ENCODE peak calls at places on chromosome 10, in ten cellular contexts. U, I, T, M, B, K, O, V, J and X are unnamed samples.

GRCh38 chr10:35334297-35334696 is 2.0 kb upstream of the CCNY start:
- DNase-seq in U (no peak), I (no peak), T (no peak), M (no peak), B (no peak), K (no peak), O (no peak), V (no peak), J (no peak), X (no peak)

GRCh38 chr10:58956926-58957325 is 219.5 kb upstream of the PHYHIPL start:
- DNase-seq in U (no peak), I (no peak), T (no peak), M (no peak), B (no peak), K (no peak), O (no peak), V (no peak), J (no peak), X (peak)

GRCh38 chr10:120824864-120825263 is 26.3 kb upstream of the WDR11 start:
- DNase-seq in U (no peak), I (peak), T (no peak), M (no peak), B (no peak), K (no peak), O (peak), V (peak), J (no peak), X (peak)

GRCh38 chr10:102602272-102603045 is 41.8 kb upstream of the TRIM8 start:
- DNase-seq in U (no peak), I (no peak), T (no peak), M (no peak), B (peak), K (no peak), O (no peak), V (no peak), J (no peak), X (peak)

GRCh38 chr10:122402548-122403131 is 28.1 kb downstream of the PLEKHA1 start:
- DNase-seq in U (no peak), I (no peak), T (no peak), M (no peak), B (no peak), K (no peak), O (no peak), V (no peak), J (no peak), X (no peak)

GRCh38 chr10:21929070-21929469 is 74.5 kb downstream of the DNAJC1 start:
- DNase-seq in U (no peak), I (no peak), T (no peak), M (no peak), B (no peak), K (no peak), O (no peak), V (no peak), J (no peak), X (no peak)

GRCh38 chr10:29784175-29784773 is 149.5 kb upstream of the SVIL start:
- DNase-seq in U (peak), I (peak), T (no peak), M (peak), B (peak), K (peak), O (peak), V (no peak), J (peak), X (peak)

GRCh38 chr10:119749455-119749854 is 23.6 kb downstream of the INPP5F start:
- DNase-seq in U (no peak), I (no peak), T (no peak), M (no peak), B (no peak), K (no peak), O (no peak), V (no peak), J (no peak), X (no peak)

GRCh38 chr10:19920075-19920726 is 104.0 kb downstream of the PLXDC2 start:
- DNase-seq in U (no peak), I (no peak), T (no peak), M (no peak), B (no peak), K (no peak), O (no peak), V (no peak), J (no peak), X (no peak)

GRCh38 chr10:24886281-24886680 is 66.1 kb downstream of the PRTFDC1 start:
- DNase-seq in U (no peak), I (no peak), T (no peak), M (no peak), B (no peak), K (no peak), O (no peak), V (no peak), J (no peak), X (no peak)

GRCh38 chr10:35355971-35356724 is 19.8 kb downstream of the CCNY start:
- DNase-seq in U (no peak), I (no peak), T (no peak), M (no peak), B (no peak), K (no peak), O (no peak), V (no peak), J (no peak), X (peak)

GRCh38 chr10:90112681-90113080 is 411.3 kb downstream of the KIF20B start:
- DNase-seq in U (peak), I (no peak), T (no peak), M (no peak), B (no peak), K (peak), O (no peak), V (no peak), J (no peak), X (peak)

GRCh38 chr10:86727459-86727858 is 29.0 kb upstream of the BMPR1A start:
- DNase-seq in U (no peak), I (no peak), T (no peak), M (no peak), B (no peak), K (no peak), O (no peak), V (no peak), J (no peak), X (no peak)

GRCh38 chr10:124387078-124387874 is 31.4 kb downstream of the OAT start:
- DNase-seq in U (no peak), I (no peak), T (no peak), M (no peak), B (no peak), K (no peak), O (peak), V (peak), J (no peak), X (no peak)

GRCh38 chr10:28668363-28669226 is 8.7 kb upstream of the BAMBI start:
- DNase-seq in U (no peak), I (peak), T (peak), M (no peak), B (peak), K (peak), O (peak), V (no peak), J (no peak), X (no peak)

GRCh38 chr10:130300608-130301025 is 164.4 kb downstream of the GLRX3 start:
- DNase-seq in U (peak), I (peak), T (peak), M (no peak), B (no peak), K (no peak), O (no peak), V (no peak), J (no peak), X (peak)

GRCh38 chr10:77448226-77448625 is 189.4 kb downstream of the KCNMA1 start:
- DNase-seq in U (no peak), I (no peak), T (no peak), M (no peak), B (no peak), K (no peak), O (no peak), V (no peak), J (no peak), X (no peak)

GRCh38 chr10:71831646-71832552 is 19.2 kb downstream of the PSAP start:
- DNase-seq in U (peak), I (no peak), T (no peak), M (no peak), B (no peak), K (peak), O (no peak), V (no peak), J (no peak), X (peak)

GRCh38 chr10:71694567-71694968 is 25.0 kb downstream of the C10orf105 start:
- DNase-seq in U (no peak), I (peak), T (peak), M (no peak), B (no peak), K (no peak), O (no peak), V (peak), J (no peak), X (no peak)

GRCh38 chr10:20870839-20871238 is 26.3 kb downstream of the NEBL start:
- DNase-seq in U (peak), I (no peak), T (no peak), M (no peak), B (no peak), K (no peak), O (no peak), V (no peak), J (no peak), X (peak)

GRCh38 chr10:21526952-21527633 is 1.6 kb upstream of the SKIDA1 start:
- DNase-seq in U (peak), I (peak), T (peak), M (no peak), B (peak), K (peak), O (no peak), V (no peak), J (no peak), X (peak)

GRCh38 chr10:30384791-30385201 is 35.7 kb upstream of the MTPAP start:
- DNase-seq in U (peak), I (no peak), T (no peak), M (no peak), B (no peak), K (peak), O (peak), V (peak), J (no peak), X (peak)

GRCh38 chr10:123287594-123288247 is 133.5 kb downstream of the BUB3 start:
- DNase-seq in U (no peak), I (no peak), T (no peak), M (no peak), B (no peak), K (peak), O (peak), V (no peak), J (no peak), X (peak)

GRCh38 chr10:87842776-87843497 is 20.4 kb downstream of the KLLN start:
- DNase-seq in U (peak), I (no peak), T (no peak), M (no peak), B (no peak), K (peak), O (no peak), V (no peak), J (peak), X (peak)

DNA sequence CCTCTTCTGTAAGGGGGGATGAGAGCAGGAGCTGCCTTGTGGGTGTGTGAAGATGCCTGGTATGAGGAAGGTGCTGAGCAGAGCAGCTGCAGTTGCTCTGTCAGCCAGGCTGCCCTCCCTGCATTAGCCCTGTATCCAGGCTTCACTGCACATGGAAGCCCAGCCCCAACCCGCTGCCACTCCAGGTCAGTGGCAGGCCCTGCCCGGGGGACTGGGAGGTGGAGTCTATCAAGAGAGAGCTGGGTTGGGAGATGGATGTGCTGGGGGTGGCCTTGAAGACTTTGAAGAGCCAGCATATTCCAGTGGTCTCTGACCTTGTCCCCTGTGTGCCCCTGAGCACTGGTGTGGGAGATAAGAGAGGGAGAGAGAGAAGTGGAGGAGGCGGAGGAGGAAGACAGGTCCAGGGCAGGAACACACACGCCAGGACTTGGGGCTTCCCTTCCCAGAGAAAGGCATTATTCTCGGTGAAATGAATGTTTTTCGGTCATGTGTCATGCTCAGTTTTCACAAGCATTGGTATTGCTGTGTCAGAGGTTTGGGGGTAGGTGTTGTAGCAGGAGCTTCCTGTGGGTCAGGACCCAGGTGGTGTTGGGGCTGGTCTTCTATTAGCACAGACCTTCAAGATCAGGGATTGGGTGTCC is 2.6 kb downstream of the PPIF start:
- DNase-seq in U (no peak), I (no peak), T (no peak), M (peak), B (no peak), K (no peak), O (no peak), V (no peak), J (no peak), X (no peak)
- H3K4me3 ChIP-seq in U (no peak), I (peak), T (no peak), M (no peak), B (no peak), K (no peak), O (no peak), V (no peak), J (no peak), X (no peak)

DNA sequence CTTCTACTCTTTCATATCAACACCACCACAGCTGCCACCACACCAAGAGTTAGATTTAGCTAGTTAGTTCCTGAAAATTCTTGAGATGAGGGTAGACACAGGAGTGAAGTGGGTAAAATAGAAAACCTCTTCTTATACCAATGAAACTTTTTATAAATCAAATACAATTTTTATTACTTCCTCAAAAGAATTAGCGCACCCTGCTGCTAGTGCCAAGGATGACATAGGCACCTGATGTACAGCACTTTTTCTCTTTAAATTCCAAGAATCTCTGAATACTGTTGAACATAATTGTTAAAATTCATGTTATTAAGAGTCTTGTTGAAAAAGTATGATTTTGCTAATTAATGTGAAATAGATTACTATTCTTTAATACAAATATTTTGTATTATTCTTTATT is 11.4 kb downstream of the ZWINT start:
- DNase-seq in U (no peak), I (no peak), T (no peak), M (no peak), B (no peak), K (no peak), O (no peak), V (peak), J (no peak), X (no peak)
- TF ChIP-seq CTCF in U (no peak), I (no peak), T (no peak), M (no peak), B (no peak), K (peak), O (no peak), V (peak), J (peak), X (no peak)

DNA sequence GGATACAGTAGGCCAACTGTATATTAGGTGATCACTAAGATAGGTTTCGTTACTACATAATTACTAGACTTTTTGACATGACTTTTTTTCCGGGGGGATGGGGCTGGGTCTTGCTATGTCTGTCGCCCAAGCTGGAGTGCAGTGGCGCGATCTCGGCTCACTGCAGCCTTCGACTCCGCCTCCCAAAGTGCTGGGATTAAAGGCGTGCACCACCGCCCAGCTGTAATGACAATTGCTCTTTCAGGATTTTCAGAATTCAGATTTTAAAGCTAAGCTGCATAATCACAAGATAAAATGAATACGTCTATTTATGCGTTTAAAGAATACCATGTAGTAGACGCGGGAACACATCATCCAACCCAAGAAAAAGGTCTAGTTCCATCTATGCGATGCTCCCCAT is 982 bp downstream of the IDI1 start:
- DNase-seq in U (no peak), I (no peak), T (no peak), M (no peak), B (no peak), K (no peak), O (no peak), V (peak), J (no peak), X (no peak)
- H3K4me3 ChIP-seq in U (peak), I (peak), T (peak), M (peak), B (peak), K (peak), O (peak), V (peak), J (peak), X (peak)

GRCh38 chr10:13518076-13518692 is 10.6 kb downstream of the BEND7 start:
- DNase-seq in U (no peak), I (no peak), T (no peak), M (no peak), B (no peak), K (peak), O (no peak), V (no peak), J (no peak), X (no peak)
- TF ChIP-seq CTCF in U (peak), I (no peak), T (no peak), M (no peak), B (no peak), K (peak), O (peak), V (no peak), J (peak), X (no peak)

DNA sequence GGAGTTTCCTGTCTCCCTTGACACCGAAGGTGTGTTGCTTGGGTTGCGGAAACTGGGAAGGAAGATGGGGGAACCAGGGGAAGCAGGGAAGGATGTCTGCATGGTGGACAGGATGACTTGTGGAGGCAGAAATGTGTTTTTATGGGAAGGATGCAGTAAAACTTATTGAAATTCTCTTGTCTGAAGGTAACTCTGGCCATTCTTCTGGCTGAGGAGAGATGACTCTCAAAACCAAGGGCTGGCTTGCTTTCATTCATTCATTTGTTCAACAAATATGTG is 1.5 kb downstream of the UBTD1 start:
- DNase-seq in U (no peak), I (no peak), T (no peak), M (no peak), B (no peak), K (no peak), O (no peak), V (no peak), J (no peak), X (no peak)
- H3K4me3 ChIP-seq in U (peak), I (peak), T (peak), M (peak), B (peak), K (peak), O (peak), V (no peak), J (peak), X (peak)

GRCh38 chr10:98309366-98310355 is 41.7 kb upstream of the LOXL4 start:
- DNase-seq in U (peak), I (peak), T (peak), M (peak), B (peak), K (peak), O (peak), V (peak), J (peak), X (peak)
- TF ChIP-seq CTCF in U (peak), I (peak), T (peak), M (peak), B (peak), K (peak), O (peak), V (peak), J (peak), X (peak)

GRCh38 chr10:112953760-112954159 is 3.7 kb downstream of the TCF7L2 start:
- DNase-seq in U (peak), I (no peak), T (no peak), M (no peak), B (no peak), K (peak), O (no peak), V (no peak), J (no peak), X (peak)

GRCh38 chr10:112954974-112955735 is 5.1 kb downstream of the TCF7L2 start:
- DNase-seq in U (no peak), I (no peak), T (no peak), M (no peak), B (no peak), K (no peak), O (no peak), V (no peak), J (no peak), X (no peak)

GRCh38 chr10:112957589-112958202 is 7.6 kb downstream of the TCF7L2 start:
- DNase-seq in U (no peak), I (no peak), T (no peak), M (no peak), B (no peak), K (no peak), O (no peak), V (no peak), J (no peak), X (peak)

GRCh38 chr10:112956631-112957350 is 6.7 kb downstream of the TCF7L2 start:
- DNase-seq in U (no peak), I (no peak), T (no peak), M (no peak), B (no peak), K (no peak), O (no peak), V (no peak), J (no peak), X (no peak)

DNA sequence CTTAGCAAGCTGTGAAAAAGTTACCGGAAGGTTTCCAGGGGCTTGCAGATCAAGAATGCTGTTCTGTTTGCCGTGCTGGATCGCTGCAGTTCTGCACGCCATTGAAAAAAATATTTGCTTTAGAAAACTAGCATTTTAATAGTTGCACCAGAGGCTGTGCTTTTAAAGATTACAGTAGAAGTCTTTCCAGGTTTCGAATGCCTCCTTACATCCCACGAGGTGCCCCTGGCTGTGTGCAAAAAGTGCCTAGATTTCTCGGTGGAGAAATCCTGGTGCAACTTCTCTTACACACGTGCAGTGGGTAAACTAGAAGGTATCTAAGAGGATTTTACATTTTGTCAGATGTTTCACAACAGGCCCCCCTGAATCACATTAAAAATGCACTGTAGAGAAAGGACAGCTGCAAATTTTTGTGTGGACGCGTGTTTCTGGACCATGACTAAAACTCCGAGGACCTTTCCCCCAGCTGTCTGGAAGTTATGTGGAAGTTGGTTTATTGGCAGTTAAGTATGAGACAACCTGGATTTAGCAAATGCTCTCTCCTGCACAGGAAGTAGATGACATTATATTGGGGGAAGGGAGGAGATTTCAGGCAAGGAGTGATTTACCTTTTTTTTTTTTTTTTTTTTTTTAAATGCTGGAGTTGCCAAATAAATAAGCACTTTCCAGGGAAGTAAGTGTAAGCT is 5.8 kb downstream of the TCF7L2 start:
- DNase-seq in U (peak), I (no peak), T (no peak), M (no peak), B (peak), K (peak), O (no peak), V (no peak), J (peak), X (peak)
- H3K4me3 ChIP-seq in U (peak), I (peak), T (peak), M (peak), B (peak), K (peak), O (peak), V (no peak), J (peak), X (peak)

DNA sequence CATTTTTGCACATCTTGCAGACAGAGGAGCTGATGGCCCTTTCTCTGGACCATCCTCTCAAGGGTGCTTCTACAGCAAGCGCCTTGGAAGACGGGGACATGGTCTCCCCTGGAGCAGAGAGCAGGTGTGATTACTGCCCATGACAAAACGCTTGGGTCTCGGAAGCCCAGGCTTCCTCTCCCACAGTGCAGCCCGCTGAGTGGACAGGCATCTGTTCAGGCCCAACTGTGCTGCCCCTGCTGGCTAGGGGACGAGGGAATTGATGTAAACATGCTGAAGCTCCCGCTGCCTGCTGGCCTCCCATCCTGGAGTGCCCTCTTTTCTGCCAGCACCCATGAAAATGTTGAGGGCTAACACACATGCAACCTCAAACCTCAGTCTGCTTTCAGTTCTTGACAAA is 14.3 kb downstream of the IL15RA start:
- DNase-seq in U (no peak), I (no peak), T (peak), M (peak), B (no peak), K (no peak), O (no peak), V (no peak), J (no peak), X (no peak)
- TF ChIP-seq CTCF in U (no peak), I (no peak), T (no peak), M (no peak), B (no peak), K (no peak), O (no peak), V (no peak), J (peak), X (no peak)

GRCh38 chr10:3472705-3473078 is 300.1 kb upstream of the PITRM1 start:
- DNase-seq in U (no peak), I (no peak), T (no peak), M (no peak), B (no peak), K (no peak), O (no peak), V (no peak), J (no peak), X (peak)
- H3K4me3 ChIP-seq in U (no peak), I (peak), T (peak), M (peak), B (peak), K (no peak), O (peak), V (peak), J (no peak), X (no peak)